ENCODE peak calls at places on chromosomes 11 and 22, in ten cellular contexts. One of them, this sample, is unnamed.

GRCh38 chr11:105211806-105212531 is 72.4 kb upstream of the CARD18 start:
- DNase-seq in MM.1S: no peak
- DNase-seq in esophagus muscularis mucosa: no peak
- DNase-seq in A549: no peak
- DNase-seq in cardiac muscle cell: no peak
- DNase-seq in SK-N-SH: no peak
- DNase-seq in IMR-90: peak; percentile 64
- DNase-seq in prostate gland: no peak
- DNase-seq in left ventricle myocardium inferior: no peak
- DNase-seq in mucosa of descending colon: no peak
- DNase-seq in this sample: no peak

GRCh38 chr22:41009222-41009948 is 58.2 kb downstream of the RBX1 start:
- DNase-seq in MM.1S: no peak
- DNase-seq in IMR-90: peak; percentile 91
- DNase-seq in SK-N-SH: no peak
- DNase-seq in mucosa of descending colon: peak; percentile 35
- DNase-seq in A549: no peak
- DNase-seq in esophagus muscularis mucosa: no peak
- DNase-seq in left ventricle myocardium inferior: no peak
- DNase-seq in prostate gland: no peak
- DNase-seq in cardiac muscle cell: no peak
- DNase-seq in this sample: no peak

GRCh38 chr22:19527321-19527721 is 3.1 kb upstream of the CLDN5 start:
- DNase-seq in prostate gland: no peak
- DNase-seq in SK-N-SH: no peak
- DNase-seq in IMR-90: no peak
- DNase-seq in A549: no peak
- DNase-seq in cardiac muscle cell: no peak
- DNase-seq in left ventricle myocardium inferior: no peak
- DNase-seq in esophagus muscularis mucosa: no peak
- DNase-seq in MM.1S: no peak
- DNase-seq in mucosa of descending colon: no peak
- DNase-seq in this sample: no peak

GRCh38 chr11:80638296-80638695 is 1197.5 kb upstream of the TENM4 start:
- DNase-seq in SK-N-SH: no peak
- DNase-seq in A549: no peak
- DNase-seq in esophagus muscularis mucosa: no peak
- DNase-seq in mucosa of descending colon: no peak
- DNase-seq in left ventricle myocardium inferior: no peak
- DNase-seq in cardiac muscle cell: no peak
- DNase-seq in IMR-90: no peak
- DNase-seq in MM.1S: peak; percentile 24
- DNase-seq in prostate gland: no peak
- DNase-seq in this sample: no peak

GRCh38 chr11:43503417-43503816 is 144.7 kb downstream of the TTC17 start:
- DNase-seq in cardiac muscle cell: no peak
- DNase-seq in esophagus muscularis mucosa: no peak
- DNase-seq in SK-N-SH: no peak
- DNase-seq in MM.1S: peak; percentile 25
- DNase-seq in prostate gland: no peak
- DNase-seq in A549: no peak
- DNase-seq in IMR-90: no peak
- DNase-seq in left ventricle myocardium inferior: no peak
- DNase-seq in mucosa of descending colon: no peak
- DNase-seq in this sample: no peak

GRCh38 chr11:72242141-72242540 is 1.8 kb downstream of the PHOX2A start:
- DNase-seq in IMR-90: no peak
- DNase-seq in esophagus muscularis mucosa: no peak
- DNase-seq in mucosa of descending colon: no peak
- DNase-seq in SK-N-SH: no peak
- DNase-seq in left ventricle myocardium inferior: no peak
- DNase-seq in cardiac muscle cell: no peak
- DNase-seq in prostate gland: no peak
- DNase-seq in MM.1S: no peak
- DNase-seq in A549: no peak
- DNase-seq in this sample: no peak

GRCh38 chr11:105109855-105110750 is 29.5 kb downstream of the CARD18 start:
- DNase-seq in prostate gland: no peak
- DNase-seq in left ventricle myocardium inferior: no peak
- DNase-seq in MM.1S: no peak
- DNase-seq in mucosa of descending colon: no peak
- DNase-seq in A549: no peak
- DNase-seq in cardiac muscle cell: no peak
- DNase-seq in SK-N-SH: no peak
- DNase-seq in esophagus muscularis mucosa: no peak
- DNase-seq in IMR-90: peak; percentile 38
- DNase-seq in this sample: no peak

GRCh38 chr11:122743949-122744876 is 88.7 kb downstream of the UBASH3B start:
- DNase-seq in prostate gland: no peak
- DNase-seq in A549: no peak
- DNase-seq in cardiac muscle cell: no peak
- DNase-seq in IMR-90: no peak
- DNase-seq in left ventricle myocardium inferior: no peak
- DNase-seq in SK-N-SH: no peak
- DNase-seq in esophagus muscularis mucosa: no peak
- DNase-seq in mucosa of descending colon: peak; percentile 42
- DNase-seq in MM.1S: peak; percentile 80
- DNase-seq in this sample: peak; percentile 17

GRCh38 chr22:43491737-43492136 is 79.9 kb downstream of the MPPED1 start:
- DNase-seq in cardiac muscle cell: no peak
- DNase-seq in left ventricle myocardium inferior: no peak
- DNase-seq in SK-N-SH: no peak
- DNase-seq in A549: no peak
- DNase-seq in prostate gland: no peak
- DNase-seq in esophagus muscularis mucosa: no peak
- DNase-seq in mucosa of descending colon: no peak
- DNase-seq in IMR-90: no peak
- DNase-seq in MM.1S: no peak
- DNase-seq in this sample: no peak

GRCh38 chr22:43493297-43493696 is 81.5 kb downstream of the MPPED1 start:
- DNase-seq in mucosa of descending colon: no peak
- DNase-seq in SK-N-SH: no peak
- DNase-seq in IMR-90: no peak
- DNase-seq in A549: no peak
- DNase-seq in left ventricle myocardium inferior: no peak
- DNase-seq in MM.1S: no peak
- DNase-seq in esophagus muscularis mucosa: no peak
- DNase-seq in cardiac muscle cell: no peak
- DNase-seq in prostate gland: no peak
- DNase-seq in this sample: no peak

GRCh38 chr22:43488937-43489336 is 77.1 kb downstream of the MPPED1 start:
- DNase-seq in cardiac muscle cell: no peak
- DNase-seq in A549: no peak
- DNase-seq in esophagus muscularis mucosa: no peak
- DNase-seq in MM.1S: no peak
- DNase-seq in SK-N-SH: no peak
- DNase-seq in mucosa of descending colon: no peak
- DNase-seq in prostate gland: no peak
- DNase-seq in left ventricle myocardium inferior: no peak
- DNase-seq in IMR-90: no peak
- DNase-seq in this sample: no peak

GRCh38 chr22:43490311-43490710 is 78.5 kb downstream of the MPPED1 start:
- DNase-seq in SK-N-SH: no peak
- DNase-seq in MM.1S: no peak
- DNase-seq in left ventricle myocardium inferior: no peak
- DNase-seq in esophagus muscularis mucosa: no peak
- DNase-seq in cardiac muscle cell: no peak
- DNase-seq in mucosa of descending colon: no peak
- DNase-seq in A549: no peak
- DNase-seq in IMR-90: no peak
- DNase-seq in prostate gland: no peak
- DNase-seq in this sample: no peak

GRCh38 chr22:43491177-43491576 is 79.4 kb downstream of the MPPED1 start:
- DNase-seq in prostate gland: no peak
- DNase-seq in SK-N-SH: no peak
- DNase-seq in IMR-90: no peak
- DNase-seq in cardiac muscle cell: no peak
- DNase-seq in MM.1S: no peak
- DNase-seq in A549: no peak
- DNase-seq in esophagus muscularis mucosa: no peak
- DNase-seq in left ventricle myocardium inferior: no peak
- DNase-seq in mucosa of descending colon: no peak
- DNase-seq in this sample: no peak
- H3K9me3 ChIP-seq in prostate gland: no peaks in the 10 kb centered on the region
- H3K9me3 ChIP-seq in SK-N-SH: no peaks in the 10 kb centered on the region
- H3K9me3 ChIP-seq in IMR-90: peaks cover 7% of the 10 kb centered on the region
- H3K9me3 ChIP-seq in cardiac muscle cell: no peaks in the 10 kb centered on the region
- H3K9me3 ChIP-seq in MM.1S: no peaks in the 10 kb centered on the region
- H3K9me3 ChIP-seq in A549: no peaks in the 10 kb centered on the region
- H3K9me3 ChIP-seq in esophagus muscularis mucosa: no peaks in the 10 kb centered on the region
- H3K9me3 ChIP-seq in left ventricle myocardium inferior: no peaks in the 10 kb centered on the region
- H3K9me3 ChIP-seq in mucosa of descending colon: no peaks in the 10 kb centered on the region
- H3K9me3 ChIP-seq in this sample: no peaks in the 10 kb centered on the region

GRCh38 chr22:27335102-27335660 is 466.4 kb downstream of the MN1 start:
- DNase-seq in mucosa of descending colon: no peak
- DNase-seq in MM.1S: no peak
- DNase-seq in cardiac muscle cell: no peak
- DNase-seq in SK-N-SH: no peak
- DNase-seq in prostate gland: no peak
- DNase-seq in IMR-90: no peak
- DNase-seq in A549: no peak
- DNase-seq in esophagus muscularis mucosa: peak; percentile 60
- DNase-seq in left ventricle myocardium inferior: no peak
- DNase-seq in this sample: no peak

GRCh38 chr22:27329966-27330645 is 471.4 kb downstream of the MN1 start:
- DNase-seq in IMR-90: no peak
- DNase-seq in mucosa of descending colon: no peak
- DNase-seq in prostate gland: no peak
- DNase-seq in SK-N-SH: no peak
- DNase-seq in cardiac muscle cell: no peak
- DNase-seq in esophagus muscularis mucosa: peak; percentile 83
- DNase-seq in A549: no peak
- DNase-seq in MM.1S: no peak
- DNase-seq in left ventricle myocardium inferior: no peak
- DNase-seq in this sample: no peak

GRCh38 chr22:27327981-27328721 is 473.4 kb downstream of the MN1 start:
- DNase-seq in MM.1S: no peak
- DNase-seq in left ventricle myocardium inferior: no peak
- DNase-seq in IMR-90: no peak
- DNase-seq in SK-N-SH: no peak
- DNase-seq in esophagus muscularis mucosa: peak; percentile 55
- DNase-seq in A549: no peak
- DNase-seq in mucosa of descending colon: no peak
- DNase-seq in cardiac muscle cell: no peak
- DNase-seq in prostate gland: no peak
- DNase-seq in this sample: no peak

GRCh38 chr22:27329471-27329870 is 472.1 kb downstream of the MN1 start:
- DNase-seq in A549: no peak
- DNase-seq in cardiac muscle cell: peak; percentile 36
- DNase-seq in esophagus muscularis mucosa: no peak
- DNase-seq in left ventricle myocardium inferior: no peak
- DNase-seq in IMR-90: no peak
- DNase-seq in SK-N-SH: no peak
- DNase-seq in mucosa of descending colon: no peak
- DNase-seq in MM.1S: no peak
- DNase-seq in prostate gland: no peak
- DNase-seq in this sample: no peak

DNA sequence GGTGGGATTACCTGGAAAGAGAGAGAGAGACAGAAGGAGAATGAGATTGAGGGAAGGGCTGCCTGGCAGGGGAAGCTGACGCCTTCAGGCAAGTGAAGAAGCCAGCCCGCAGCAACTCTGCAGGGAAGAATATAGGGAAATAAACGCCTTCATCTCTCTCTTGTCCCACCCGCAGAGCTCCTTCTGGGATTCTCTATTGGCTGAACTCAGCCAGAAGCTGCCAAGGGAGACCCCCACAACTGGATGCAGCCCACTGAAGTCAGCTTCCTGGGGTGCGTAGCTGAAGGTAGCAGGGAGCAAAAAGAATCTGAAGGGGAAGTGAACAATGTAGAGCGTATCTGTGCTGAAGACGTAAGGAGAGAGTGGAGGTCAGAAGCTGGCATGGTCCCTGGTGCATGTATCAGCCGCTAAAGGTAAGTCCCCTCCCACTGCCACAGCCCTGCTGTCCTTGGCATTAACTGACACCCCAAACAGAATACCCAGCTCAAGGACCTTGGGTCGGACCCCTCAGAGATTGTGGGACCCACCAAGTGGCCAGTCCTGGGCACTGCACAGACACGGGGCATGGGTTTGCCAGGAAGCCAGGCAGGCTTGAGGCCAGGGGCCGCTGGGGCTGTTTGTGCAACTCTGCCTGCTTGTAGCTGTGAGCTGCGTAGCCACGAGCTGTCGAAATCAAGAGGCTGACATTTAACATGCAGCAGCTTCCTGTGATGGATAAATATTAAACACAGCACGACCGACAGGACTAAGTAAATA is 469.9 kb downstream of the MN1 start:
- DNase-seq in mucosa of descending colon: no peak
- DNase-seq in SK-N-SH: peak; percentile 81
- DNase-seq in IMR-90: peak; percentile 27
- DNase-seq in A549: peak; percentile 43
- DNase-seq in left ventricle myocardium inferior: peak; percentile 46
- DNase-seq in MM.1S: no peak
- DNase-seq in cardiac muscle cell: peak; percentile 66
- DNase-seq in esophagus muscularis mucosa: peak; percentile 88
- DNase-seq in prostate gland: no peak
- DNase-seq in this sample: no peak
- TF ChIP-seq CTCF in mucosa of descending colon: no peak
- TF ChIP-seq CTCF in SK-N-SH: peak; percentile 49
- TF ChIP-seq CTCF in IMR-90: peak; percentile 43
- TF ChIP-seq CTCF in A549: peak; percentile 30
- TF ChIP-seq CTCF in left ventricle myocardium inferior: peak; percentile 59
- TF ChIP-seq CTCF in MM.1S: peak; percentile 4
- TF ChIP-seq CTCF in cardiac muscle cell: peak; percentile 65
- TF ChIP-seq CTCF in esophagus muscularis mucosa: peak; percentile 47
- TF ChIP-seq CTCF in prostate gland: no peak
- TF ChIP-seq CTCF in this sample: no peak

GRCh38 chr11:9601041-9601875 is 27.8 kb downstream of the WEE1 start:
- DNase-seq in SK-N-SH: no peak
- DNase-seq in IMR-90: peak; percentile 89
- DNase-seq in cardiac muscle cell: no peak
- DNase-seq in mucosa of descending colon: no peak
- DNase-seq in A549: no peak
- DNase-seq in esophagus muscularis mucosa: peak; percentile 90
- DNase-seq in left ventricle myocardium inferior: no peak
- DNase-seq in prostate gland: no peak
- DNase-seq in MM.1S: peak; percentile 94
- DNase-seq in this sample: no peak

GRCh38 chr11:9601876-9602199 is 28.4 kb downstream of the WEE1 start:
- DNase-seq in A549: no peak
- DNase-seq in esophagus muscularis mucosa: no peak
- DNase-seq in cardiac muscle cell: no peak
- DNase-seq in SK-N-SH: no peak
- DNase-seq in mucosa of descending colon: no peak
- DNase-seq in IMR-90: no peak
- DNase-seq in left ventricle myocardium inferior: no peak
- DNase-seq in MM.1S: no peak
- DNase-seq in prostate gland: no peak
- DNase-seq in this sample: no peak

GRCh38 chr11:9600166-9600565 is 26.7 kb downstream of the WEE1 start:
- DNase-seq in IMR-90: no peak
- DNase-seq in cardiac muscle cell: no peak
- DNase-seq in SK-N-SH: no peak
- DNase-seq in prostate gland: no peak
- DNase-seq in esophagus muscularis mucosa: peak; percentile 62
- DNase-seq in MM.1S: no peak
- DNase-seq in A549: no peak
- DNase-seq in left ventricle myocardium inferior: no peak
- DNase-seq in mucosa of descending colon: no peak
- DNase-seq in this sample: no peak

GRCh38 chr11:9604134-9604533 is 30.7 kb downstream of the WEE1 start:
- DNase-seq in esophagus muscularis mucosa: no peak
- DNase-seq in left ventricle myocardium inferior: no peak
- DNase-seq in prostate gland: no peak
- DNase-seq in SK-N-SH: no peak
- DNase-seq in A549: no peak
- DNase-seq in MM.1S: no peak
- DNase-seq in mucosa of descending colon: no peak
- DNase-seq in IMR-90: peak; percentile 26
- DNase-seq in cardiac muscle cell: no peak
- DNase-seq in this sample: no peak

GRCh38 chr11:9600651-9601040 is 27.2 kb downstream of the WEE1 start:
- DNase-seq in esophagus muscularis mucosa: peak; percentile 14
- DNase-seq in mucosa of descending colon: no peak
- DNase-seq in IMR-90: peak; percentile 53
- DNase-seq in left ventricle myocardium inferior: no peak
- DNase-seq in prostate gland: no peak
- DNase-seq in cardiac muscle cell: no peak
- DNase-seq in MM.1S: peak; percentile 37
- DNase-seq in A549: no peak
- DNase-seq in SK-N-SH: no peak
- DNase-seq in this sample: no peak
- H3K4me3 ChIP-seq in esophagus muscularis mucosa: no peak overlapping the region
- H3K4me3 ChIP-seq in mucosa of descending colon: no peak overlapping the region
- H3K4me3 ChIP-seq in IMR-90: no peak overlapping the region
- H3K4me3 ChIP-seq in left ventricle myocardium inferior: no peak overlapping the region
- H3K4me3 ChIP-seq in prostate gland: no peak overlapping the region
- H3K4me3 ChIP-seq in cardiac muscle cell: no peak overlapping the region
- H3K4me3 ChIP-seq in MM.1S: peak overlapping the region; percentile 19
- H3K4me3 ChIP-seq in A549: no peak overlapping the region
- H3K4me3 ChIP-seq in SK-N-SH: no peak overlapping the region
- H3K4me3 ChIP-seq in this sample: no peak overlapping the region

DNA sequence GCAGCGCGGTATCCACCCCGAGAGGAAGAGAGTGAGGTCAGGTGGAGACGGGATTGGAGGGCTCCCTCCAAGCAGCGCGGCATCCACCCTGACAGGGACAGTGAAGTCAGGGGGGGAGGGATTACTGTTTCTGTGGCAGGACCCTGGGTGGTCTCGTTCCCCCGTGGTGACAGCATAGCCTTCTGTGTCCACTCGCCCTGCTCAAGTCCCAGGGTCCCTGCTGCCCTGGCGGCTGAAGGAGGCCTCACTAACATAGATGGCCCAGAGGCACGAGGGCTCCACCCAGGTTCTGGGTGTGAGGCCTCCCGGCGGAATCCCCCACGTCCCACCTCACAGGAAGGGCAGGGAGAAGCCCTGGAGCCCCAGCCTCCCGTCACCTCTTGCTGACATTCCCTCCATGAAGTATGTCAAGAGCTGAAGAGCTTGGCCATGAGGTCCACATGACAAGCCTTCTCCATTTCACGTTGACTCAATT is 636.1 kb downstream of the BRD1 start:
- DNase-seq in SK-N-SH: no peak
- DNase-seq in IMR-90: no peak
- DNase-seq in A549: no peak
- DNase-seq in prostate gland: no peak
- DNase-seq in left ventricle myocardium inferior: no peak
- DNase-seq in esophagus muscularis mucosa: no peak
- DNase-seq in cardiac muscle cell: no peak
- DNase-seq in MM.1S: no peak
- DNase-seq in mucosa of descending colon: no peak
- DNase-seq in this sample: no peak
- H3K9me3 ChIP-seq in SK-N-SH: no peaks in the 10 kb centered on the region
- H3K9me3 ChIP-seq in IMR-90: peaks cover 71% of the 10 kb centered on the region
- H3K9me3 ChIP-seq in A549: peaks cover 3% of the 10 kb centered on the region
- H3K9me3 ChIP-seq in prostate gland: no peaks in the 10 kb centered on the region
- H3K9me3 ChIP-seq in left ventricle myocardium inferior: no peaks in the 10 kb centered on the region
- H3K9me3 ChIP-seq in esophagus muscularis mucosa: no peaks in the 10 kb centered on the region
- H3K9me3 ChIP-seq in cardiac muscle cell: no peaks in the 10 kb centered on the region
- H3K9me3 ChIP-seq in MM.1S: no peaks in the 10 kb centered on the region
- H3K9me3 ChIP-seq in mucosa of descending colon: no peaks in the 10 kb centered on the region
- H3K9me3 ChIP-seq in this sample: no peaks in the 10 kb centered on the region

This sample was measured in gastrocnemius medialis.